ENCODE peak calls at places on chromosomes 4 and X, in five cellular contexts. Y is endodermal cell; U is glutamatergic neuron; V is fibroblast of lung; H is effector memory CD4-positive, alpha-beta T cell. G is an unnamed sample.

GRCh38 chr4:6767725-6768538 is 14.6 kb upstream of the KIAA0232 start:
- DNase-seq in U (no peak), H (no peak), Y (peak), V (no peak), G (no peak)

GRCh38 chr4:178138491-178138890 is 696.3 kb upstream of the AGA start:
- DNase-seq in V (no peak), U (no peak), Y (no peak), H (no peak), G (no peak)

GRCh38 chrX:96424007-96424406 is 260.6 kb upstream of the DIAPH2 start:
- DNase-seq in U (no peak), V (peak), Y (no peak), H (no peak), G (peak)

GRCh38 chrX:21747523-21747922 is 10.4 kb downstream of the SMPX start:
- DNase-seq in H (no peak), U (no peak), V (no peak), Y (no peak), G (no peak)

GRCh38 chr4:152255437-152255836 is 280.5 kb downstream of the FBXW7 start:
- DNase-seq in U (no peak), Y (no peak), V (peak), H (peak), G (no peak)

GRCh38 chr4:600850-601515 is 24.4 kb upstream of the PDE6B start:
- DNase-seq in H (no peak), U (no peak), V (no peak), Y (no peak), G (no peak)

GRCh38 chr4:37451646-37452045 is 207.1 kb downstream of the NWD2 start:
- DNase-seq in U (no peak), H (no peak), V (no peak), Y (no peak), G (no peak)

GRCh38 chr4:183011213-183011907 is 87.7 kb upstream of the WWC2 start:
- DNase-seq in U (no peak), V (peak), Y (no peak), H (no peak), G (peak)

GRCh38 chrX:66030505-66031317 is 9.2 kb downstream of the VSIG4 start:
- DNase-seq in V (no peak), H (no peak), U (no peak), Y (peak), G (no peak)

GRCh38 chr4:74426101-74426500 is 18.8 kb upstream of the AREG start:
- DNase-seq in U (no peak), V (peak), H (no peak), Y (no peak), G (no peak)

GRCh38 chr4:153294631-153295030 is 49.9 kb upstream of the MND1 start:
- DNase-seq in U (no peak), Y (no peak), H (no peak), V (no peak), G (no peak)

G was measured in H4.